ENCODE peak calls at places on chromosomes 1 and 21, in eight cellular contexts. B is CD4-positive, CD25-positive, alpha-beta regulatory T cell; F is AML-193; Y is activated naive CD4-positive, alpha-beta T cell treated with Interleukin-2 at 50 U/mL for 16 hours; A is HT-29; U is heart right ventricle; H is suprapubic skin; K is stimulated activated naive B cell treated with anti-CD40 and anti-IgM and Interleukin-4, amounts not matched to agents 10 μg/mL and 1 μg/mL and 100 μg/mL, for 72 hours. J is an unnamed sample.
A peak's percentile ranks its signal among the peaks of the same experiment; 100 is the strongest.

GRCh38 chr1:200699871-200700270 is 30.2 kb upstream of the DDX59 start:
- DNase-seq in A (no peak), B (no peak), K (no peak), F (no peak), U (no peak), H (no peak), Y (no peak), J (no peak)

GRCh38 chr1:66788231-66788939 is 12.7 kb downstream of the INSL5 start:
- DNase-seq in B (no peak), U (no peak), H (no peak), K (no peak), F (no peak), A (peak; percentile 7), Y (peak; percentile 69), J (no peak)

GRCh38 chr1:111619635-111620411 is at the start of gene RAP1A:
- DNase-seq in B (peak; percentile 90), H (peak; percentile 96), A (peak; percentile 88), Y (peak; percentile 95), F (peak; percentile 79), U (peak; percentile 98), K (peak; percentile 81), J (peak; percentile 98)

GRCh38 chr1:185813401-185813979 is 79.3 kb downstream of the HMCN1 start:
- DNase-seq in U (no peak), B (no peak), H (no peak), A (peak; percentile 74), F (peak; percentile 29), Y (no peak), K (no peak), J (no peak)

GRCh38 chr1:156214024-156214748 is 1.4 kb downstream of the PMF1 start:
- DNase-seq in F (no peak), A (peak; percentile 27), B (no peak), K (no peak), U (no peak), H (no peak), Y (peak; percentile 41), J (no peak)

GRCh38 chr1:180926164-180926981 is 13.7 kb downstream of the KIAA1614 start:
- DNase-seq in H (no peak), U (peak; percentile 75), A (no peak), B (no peak), Y (no peak), K (no peak), F (no peak), J (no peak)

GRCh38 chr1:27388337-27389005 is 4.0 kb upstream of the GPR3 start:
- DNase-seq in U (peak; percentile 68), Y (peak; percentile 79), B (peak; percentile 64), H (no peak), F (peak; percentile 32), A (peak; percentile 90), K (peak; percentile 54), J (no peak)

GRCh38 chr21:43375827-43376795 is 50.8 kb downstream of the SIK1 start:
- DNase-seq in Y (no peak), F (no peak), A (no peak), K (no peak), H (no peak), U (peak; percentile 7), B (no peak), J (no peak)

GRCh38 chr1:104092698-104093097 is 343.0 kb downstream of the AMY1C start:
- DNase-seq in K (no peak), U (no peak), B (no peak), F (no peak), A (no peak), H (no peak), Y (no peak), J (no peak)

GRCh38 chr1:87950369-87950768 is 621.7 kb downstream of the LMO4 start:
- DNase-seq in K (no peak), Y (no peak), F (no peak), U (no peak), B (no peak), H (no peak), A (no peak), J (no peak)

GRCh38 chr1:111559736-111560279 is 56.4 kb upstream of the ADORA3 start:
- DNase-seq in Y (no peak), A (no peak), F (no peak), H (no peak), K (no peak), B (no peak), U (no peak), J (no peak)

GRCh38 chr21:14995695-14996490 is 68.9 kb downstream of the NRIP1 start:
- DNase-seq in F (no peak), B (no peak), U (no peak), A (no peak), Y (no peak), H (no peak), K (no peak), J (no peak)

GRCh38 chr1:192543445-192543844 is 32.1 kb upstream of the RGS1 start:
- DNase-seq in H (no peak), U (no peak), F (no peak), Y (no peak), K (no peak), B (no peak), A (no peak), J (no peak)

GRCh38 chr1:155698382-155699038 is 9.6 kb downstream of the DAP3 start:
- DNase-seq in A (no peak), F (no peak), B (no peak), U (no peak), K (no peak), Y (no peak), H (no peak), J (no peak)

GRCh38 chr1:75953461-75953860 is 21.3 kb upstream of the ASB17 start:
- DNase-seq in B (no peak), F (no peak), H (no peak), Y (no peak), K (no peak), U (no peak), A (no peak), J (no peak)

GRCh38 chr1:44672254-44672955 is 1.9 kb downstream of the TMEM53 start:
- DNase-seq in Y (no peak), U (no peak), F (peak; percentile 98), A (no peak), H (no peak), B (no peak), K (peak; percentile 50), J (peak; percentile 62)

J was measured in mesenteric fat pad.